ENCODE peak calls at places on chromosomes 11 and 22, in six cellular contexts. T is heart right ventricle, Z is mesendoderm, C is colonic mucosa, S is RWPE2, Q is tibial nerve. Y is an unnamed sample.

GRCh38 chr22:24091551-24092420 is 80.7 kb downstream of the CABIN1 start:
- DNase-seq in T (peak; percentile 73), Z (no peak), C (no peak), S (peak; percentile 45), Q (no peak), Y (no peak)

GRCh38 chr11:65553301-65554001 is 4.7 kb downstream of the LTBP3 start:
- DNase-seq in T (no peak), Z (peak; percentile 75), C (peak; percentile 52), S (no peak), Q (no peak), Y (peak; percentile 90)

GRCh38 chr11:97615541-97615940 is 1225.7 kb downstream of the JRKL start:
- DNase-seq in T (no peak), Z (no peak), C (no peak), S (no peak), Q (no peak), Y (no peak)

GRCh38 chr11:128506999-128507591 is 80.3 kb downstream of the ETS1 start:
- DNase-seq in T (peak; percentile 79), Z (peak; percentile 57), C (peak; percentile 90), S (peak; percentile 90), Q (peak; percentile 78), Y (no peak)

GRCh38 chr22:42357634-42358296 is 74.4 kb downstream of the NFAM1 start:
- DNase-seq in T (peak; percentile 50), Z (no peak), C (no peak), S (no peak), Q (no peak), Y (no peak)

GRCh38 chr22:26172389-26172990 is 3.2 kb downstream of the SEZ6L start:
- DNase-seq in T (peak; percentile 9), Z (peak; percentile 67), C (peak; percentile 36), S (no peak), Q (no peak), Y (no peak)

GRCh38 chr11:116607027-116607426 is 165.8 kb downstream of the BUD13 start:
- DNase-seq in T (no peak), Z (no peak), C (no peak), S (no peak), Q (no peak), Y (no peak)

GRCh38 chr11:14673824-14674432 is 30.3 kb downstream of the PDE3B start:
- DNase-seq in T (no peak), Z (peak; percentile 51), C (no peak), S (no peak), Q (no peak), Y (no peak)

GRCh38 chr11:70558651-70559050 is 160.3 kb downstream of the CTTN start:
- DNase-seq in T (no peak), Z (no peak), C (no peak), S (no peak), Q (no peak), Y (no peak)

GRCh38 chr11:14645985-14646900 is 2.6 kb downstream of the PDE3B start:
- DNase-seq in T (no peak), Z (no peak), C (no peak), S (no peak), Q (no peak), Y (peak; percentile 31)

GRCh38 chr22:38861170-38861874 is 10.7 kb downstream of the CBX6 start:
- DNase-seq in T (no peak), Z (no peak), C (no peak), S (no peak), Q (no peak), Y (no peak)

GRCh38 chr11:6991227-6991626 is 28.9 kb downstream of the ZNF214 start:
- DNase-seq in T (no peak), Z (no peak), C (no peak), S (no peak), Q (no peak), Y (no peak)

GRCh38 chr11:93686226-93686625 is 24.7 kb downstream of the CEP295 start:
- DNase-seq in T (no peak), Z (no peak), C (no peak), S (no peak), Q (no peak), Y (no peak)

GRCh38 chr11:43575931-43576833 is 104.4 kb upstream of the HSD17B12 start:
- DNase-seq in T (no peak), Z (no peak), C (no peak), S (no peak), Q (no peak), Y (no peak)

GRCh38 chr11:26963764-26964163 is 30.1 kb upstream of the FIBIN start:
- DNase-seq in T (no peak), Z (no peak), C (no peak), S (no peak), Q (no peak), Y (no peak)

GRCh38 chr11:87809256-87809655 is 366.0 kb downstream of the RAB38 start:
- DNase-seq in T (no peak), Z (no peak), C (no peak), S (no peak), Q (no peak), Y (no peak)

GRCh38 chr11:79335681-79336080 is 105.1 kb downstream of the TENM4 start:
- DNase-seq in T (no peak), Z (peak; percentile 67), C (no peak), S (no peak), Q (no peak), Y (no peak)

GRCh38 chr11:27933992-27934829 is 173.7 kb downstream of the KIF18A start:
- DNase-seq in T (no peak), Z (peak; percentile 82), C (no peak), S (peak; percentile 85), Q (no peak), Y (no peak)

GRCh38 chr11:72103754-72104167 is 664 bp upstream of the LAMTOR1 start:
- DNase-seq in T (no peak), Z (no peak), C (no peak), S (no peak), Q (no peak), Y (no peak)

GRCh38 chr22:39138357-39138997 is 14.0 kb downstream of the CBX7 start:
- DNase-seq in T (no peak), Z (no peak), C (no peak), S (no peak), Q (no peak), Y (no peak)

GRCh38 chr11:120331301-120331966 is 4.8 kb upstream of the ARHGEF12 start:
- DNase-seq in T (peak; percentile 42), Z (no peak), C (no peak), S (no peak), Q (no peak), Y (no peak)

GRCh38 chr22:23555118-23555517 is 25.0 kb downstream of the IGLL1 start:
- DNase-seq in T (no peak), Z (no peak), C (no peak), S (no peak), Q (no peak), Y (no peak)

GRCh38 chr22:38465673-38466490 is 2.0 kb upstream of the KDELR3 start:
- DNase-seq in T (no peak), Z (no peak), C (no peak), S (no peak), Q (no peak), Y (no peak)

GRCh38 chr22:36292823-36293530 is 40.0 kb downstream of the APOL1 start:
- DNase-seq in T (no peak), Z (no peak), C (no peak), S (no peak), Q (no peak), Y (no peak)

DNA sequence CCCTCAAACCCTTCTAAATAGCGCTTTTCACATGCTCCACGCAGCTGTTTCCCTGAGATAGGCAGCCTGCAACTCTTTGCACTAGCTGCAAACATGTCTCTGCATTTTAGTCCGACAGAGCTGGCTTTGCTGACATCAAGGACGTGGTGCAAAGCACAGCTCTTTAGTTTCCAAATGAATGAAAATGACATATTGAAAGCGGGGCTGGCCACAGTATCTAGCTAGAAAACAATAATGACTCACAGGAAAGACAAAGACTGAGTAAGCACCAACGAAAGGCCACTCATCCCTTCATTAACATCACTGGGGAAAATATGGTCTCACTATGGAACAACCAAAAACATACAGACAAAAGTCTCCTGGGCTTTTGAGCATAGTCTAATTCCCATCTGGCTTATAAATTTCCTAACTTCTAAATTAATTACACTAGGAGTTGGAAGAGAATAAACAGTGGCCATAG is 15.3 kb upstream of the ZC3H12C start:
- DNase-seq in T (no peak), Z (peak; percentile 28), C (no peak), S (no peak), Q (no peak), Y (no peak)
- H3K27ac ChIP-seq in T (no peak overlapping the region), Z (no peak overlapping the region), C (peak overlapping the region; percentile 75), S (peak overlapping the region; percentile 71), Q (peak overlapping the region; percentile 28), Y (no peak overlapping the region)

DNA sequence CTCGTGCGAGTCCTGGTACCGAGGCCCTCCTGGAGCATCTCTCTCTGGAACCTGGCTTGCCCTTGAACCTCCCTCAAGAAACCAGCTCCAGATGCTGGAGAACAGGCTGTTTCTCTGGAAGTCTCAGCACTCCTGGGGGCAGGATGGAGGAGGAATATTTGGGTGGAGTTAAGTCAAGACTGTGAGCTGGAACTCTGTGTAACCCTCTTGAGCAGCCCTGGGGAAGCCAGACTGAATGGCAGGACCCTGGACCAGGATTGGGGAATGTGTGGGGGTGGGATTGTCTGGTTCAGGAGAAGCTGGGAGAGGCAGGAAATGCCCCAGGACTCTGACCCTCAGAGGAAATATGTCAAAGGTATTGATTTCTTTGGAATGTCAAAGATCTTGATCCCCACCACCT is 7.7 kb downstream of the CREB3L1 start:
- DNase-seq in T (no peak), Z (no peak), C (no peak), S (no peak), Q (no peak), Y (no peak)
- H3K4me3 ChIP-seq in T (peak overlapping the region; percentile 18), Z (no peak overlapping the region), C (no peak overlapping the region), S (no peak overlapping the region), Q (no peak overlapping the region), Y (no peak overlapping the region)

GRCh38 chr11:9528141-9528511 is 45.3 kb upstream of the WEE1 start:
- DNase-seq in T (no peak), Z (no peak), C (no peak), S (no peak), Q (no peak), Y (no peak)
- H3K4me1 ChIP-seq in T (peaks cover 2% of the 10 kb centered on the region), Z (no peaks in the 10 kb centered on the region), C (peaks cover 5% of the 10 kb centered on the region), S (peaks cover 9% of the 10 kb centered on the region), Q (peaks cover 38% of the 10 kb centered on the region), Y (no peaks in the 10 kb centered on the region)

DNA sequence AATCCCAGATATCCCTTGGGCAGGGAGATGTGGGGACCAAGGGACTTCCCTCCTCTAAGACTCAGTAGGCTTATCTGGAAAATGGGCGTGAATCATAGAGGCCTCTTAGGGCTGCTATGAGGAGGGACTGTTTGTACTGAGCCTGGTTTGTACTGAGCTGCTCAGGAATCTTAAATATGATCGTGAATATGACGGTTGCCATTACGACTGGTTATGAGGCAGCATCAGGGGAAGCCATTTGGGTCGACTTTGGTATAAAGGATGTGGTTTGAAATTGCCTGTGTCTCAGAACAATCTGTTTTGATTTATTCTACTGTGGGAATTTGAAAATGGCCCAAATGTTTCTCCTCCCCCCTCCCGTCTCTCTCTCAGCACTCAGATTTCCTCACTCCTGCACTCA is 20.6 kb downstream of the TSPAN18 start:
- DNase-seq in T (no peak), Z (no peak), C (no peak), S (no peak), Q (no peak), Y (peak; percentile 43)
- H3K27ac ChIP-seq in T (peak overlapping the region; percentile 56), Z (no peak overlapping the region), C (no peak overlapping the region), S (no peak overlapping the region), Q (no peak overlapping the region), Y (peak overlapping the region; percentile 28)